ENCODE peak calls at places on chromosomes 16 and 17, in five cellular contexts. One of them, this sample, is unnamed.

GRCh38 chr16:53821487-53821886 is 117.5 kb downstream of the FTO start:
- DNase-seq in GM13977: no peak
- DNase-seq in osteocyte: no peak
- DNase-seq in GM10248: no peak
- DNase-seq in stomach: no peak
- DNase-seq in this sample: no peak

GRCh38 chr16:49350265-49351103 is 23.1 kb upstream of the C16orf78 start:
- DNase-seq in stomach: peak; percentile 65
- DNase-seq in GM10248: peak; percentile 80
- DNase-seq in GM13977: peak; percentile 77
- DNase-seq in osteocyte: no peak
- DNase-seq in this sample: peak; percentile 22

GRCh38 chr16:84048871-84049270 is 6.3 kb upstream of the SLC38A8 start:
- DNase-seq in osteocyte: no peak
- DNase-seq in GM13977: no peak
- DNase-seq in GM10248: no peak
- DNase-seq in stomach: no peak
- DNase-seq in this sample: no peak

GRCh38 chr17:80202197-80202596 is 17.9 kb downstream of the SGSH start:
- DNase-seq in GM10248: no peak
- DNase-seq in GM13977: no peak
- DNase-seq in stomach: no peak
- DNase-seq in osteocyte: no peak
- DNase-seq in this sample: no peak

GRCh38 chr16:10765772-10766171 is 22.1 kb downstream of the NUBP1 start:
- DNase-seq in GM13977: peak; percentile 64
- DNase-seq in stomach: no peak
- DNase-seq in GM10248: peak; percentile 58
- DNase-seq in osteocyte: no peak
- DNase-seq in this sample: peak; percentile 57

GRCh38 chr16:68397710-68398171 is 50.6 kb downstream of the SMPD3 start:
- DNase-seq in GM13977: no peak
- DNase-seq in GM10248: no peak
- DNase-seq in osteocyte: no peak
- DNase-seq in stomach: no peak
- DNase-seq in this sample: no peak

GRCh38 chr17:78366109-78366848 is 6.4 kb upstream of the SOCS3 start:
- DNase-seq in GM10248: peak; percentile 51
- DNase-seq in GM13977: no peak
- DNase-seq in stomach: no peak
- DNase-seq in osteocyte: peak; percentile 94
- DNase-seq in this sample: no peak

GRCh38 chr17:77320046-77320445 is 179.3 kb downstream of the SEC14L1 start:
- DNase-seq in osteocyte: no peak
- DNase-seq in GM13977: no peak
- DNase-seq in stomach: no peak
- DNase-seq in GM10248: no peak
- DNase-seq in this sample: no peak

GRCh38 chr17:38743556-38744171 is 4.5 kb downstream of the PCGF2 start:
- DNase-seq in stomach: no peak
- DNase-seq in GM10248: no peak
- DNase-seq in GM13977: peak; percentile 15
- DNase-seq in osteocyte: no peak
- DNase-seq in this sample: no peak

GRCh38 chr17:75155191-75155601 is 884 bp upstream of the JPT1 start:
- DNase-seq in stomach: no peak
- DNase-seq in GM13977: no peak
- DNase-seq in GM10248: no peak
- DNase-seq in osteocyte: no peak
- DNase-seq in this sample: no peak

GRCh38 chr17:77735341-77736206 is 222.9 kb upstream of the TNRC6C start:
- DNase-seq in GM13977: no peak
- DNase-seq in GM10248: no peak
- DNase-seq in osteocyte: no peak
- DNase-seq in stomach: peak; percentile 40
- DNase-seq in this sample: no peak

GRCh38 chr17:29210879-29211278 is 30.7 kb upstream of the MYO18A start:
- DNase-seq in GM13977: no peak
- DNase-seq in osteocyte: no peak
- DNase-seq in stomach: no peak
- DNase-seq in GM10248: no peak
- DNase-seq in this sample: no peak

GRCh38 chr17:80599546-80600305 is 55.1 kb downstream of the RPTOR start:
- DNase-seq in stomach: no peak
- DNase-seq in osteocyte: no peak
- DNase-seq in GM13977: no peak
- DNase-seq in GM10248: no peak
- DNase-seq in this sample: no peak

GRCh38 chr16:51577621-51578303 is 426.7 kb upstream of the SALL1 start:
- DNase-seq in GM13977: no peak
- DNase-seq in osteocyte: no peak
- DNase-seq in stomach: no peak
- DNase-seq in GM10248: no peak
- DNase-seq in this sample: no peak

GRCh38 chr17:57338257-57338919 is 82.1 kb downstream of the MSI2 start:
- DNase-seq in osteocyte: no peak
- DNase-seq in GM10248: peak; percentile 73
- DNase-seq in GM13977: peak; percentile 68
- DNase-seq in stomach: no peak
- DNase-seq in this sample: peak; percentile 28

GRCh38 chr17:70091681-70092080 is 16.7 kb downstream of the KCNJ16 start:
- DNase-seq in GM13977: no peak
- DNase-seq in GM10248: no peak
- DNase-seq in osteocyte: no peak
- DNase-seq in stomach: no peak
- DNase-seq in this sample: no peak

GRCh38 chr17:356671-357434 is 4.2 kb upstream of the RPH3AL start:
- DNase-seq in GM13977: no peak
- DNase-seq in osteocyte: no peak
- DNase-seq in stomach: no peak
- DNase-seq in GM10248: no peak
- DNase-seq in this sample: no peak

GRCh38 chr17:80191192-80191591 is 21.4 kb downstream of the CARD14 start:
- DNase-seq in GM10248: no peak
- DNase-seq in stomach: no peak
- DNase-seq in GM13977: no peak
- DNase-seq in osteocyte: no peak
- DNase-seq in this sample: no peak

GRCh38 chr16:82055728-82056549 is 20.9 kb downstream of the HSD17B2 start:
- DNase-seq in osteocyte: no peak
- DNase-seq in stomach: no peak
- DNase-seq in GM10248: no peak
- DNase-seq in GM13977: no peak
- DNase-seq in this sample: no peak

GRCh38 chr17:30796016-30796415 is 28.5 kb downstream of the CRLF3 start:
- DNase-seq in GM13977: peak; percentile 35
- DNase-seq in osteocyte: no peak
- DNase-seq in stomach: no peak
- DNase-seq in GM10248: peak; percentile 28
- DNase-seq in this sample: no peak

GRCh38 chr17:79754359-79754758 is 23.6 kb upstream of the CBX2 start:
- DNase-seq in GM10248: no peak
- DNase-seq in stomach: no peak
- DNase-seq in GM13977: no peak
- DNase-seq in osteocyte: no peak
- DNase-seq in this sample: no peak

GRCh38 chr17:66002063-66002585 is 189.8 kb downstream of the CEP112 start:
- DNase-seq in GM10248: no peak
- DNase-seq in osteocyte: no peak
- DNase-seq in GM13977: no peak
- DNase-seq in stomach: no peak
- DNase-seq in this sample: no peak

GRCh38 chr16:15752717-15753488 is 102.9 kb downstream of the NDE1 start:
- DNase-seq in GM13977: no peak
- DNase-seq in GM10248: no peak
- DNase-seq in osteocyte: no peak
- DNase-seq in stomach: no peak
- DNase-seq in this sample: no peak

GRCh38 chr16:89670496-89671431 is 13.1 kb downstream of the SPATA33 start:
- DNase-seq in GM13977: no peak
- DNase-seq in GM10248: no peak
- DNase-seq in osteocyte: no peak
- DNase-seq in stomach: no peak
- DNase-seq in this sample: no peak
- TF ChIP-seq CTCF in GM13977: no peak
- TF ChIP-seq CTCF in GM10248: no peak
- TF ChIP-seq CTCF in osteocyte: no peak
- TF ChIP-seq CTCF in stomach: no peak
- TF ChIP-seq CTCF in this sample: no peak

GRCh38 chr17:40445769-40446468 is 2.7 kb downstream of the IGFBP4 start:
- DNase-seq in GM10248: no peak
- DNase-seq in osteocyte: no peak
- DNase-seq in stomach: no peak
- DNase-seq in GM13977: no peak
- DNase-seq in this sample: no peak

GRCh38 chr17:40440166-40440565 is 3.1 kb upstream of the IGFBP4 start:
- DNase-seq in GM10248: no peak
- DNase-seq in GM13977: no peak
- DNase-seq in stomach: no peak
- DNase-seq in osteocyte: no peak
- DNase-seq in this sample: no peak

GRCh38 chr17:40442392-40443195 is 656 bp upstream of the IGFBP4 start:
- DNase-seq in stomach: no peak
- DNase-seq in GM13977: no peak
- DNase-seq in GM10248: no peak
- DNase-seq in osteocyte: no peak
- DNase-seq in this sample: no peak

GRCh38 chr17:40443988-40444899 is 994 bp downstream of the IGFBP4 start:
- DNase-seq in GM13977: no peak
- DNase-seq in osteocyte: no peak
- DNase-seq in GM10248: no peak
- DNase-seq in stomach: no peak
- DNase-seq in this sample: no peak

GRCh38 chr17:40443196-40443987 is at the start of gene IGFBP4:
- DNase-seq in GM13977: peak; percentile 86
- DNase-seq in GM10248: peak; percentile 81
- DNase-seq in osteocyte: peak; percentile 94
- DNase-seq in stomach: peak; percentile 77
- DNase-seq in this sample: peak; percentile 72
- TF ChIP-seq CTCF in GM13977: peak; percentile 79
- TF ChIP-seq CTCF in GM10248: peak; percentile 82
- TF ChIP-seq CTCF in osteocyte: peak; percentile 38
- TF ChIP-seq CTCF in stomach: no peak
- TF ChIP-seq CTCF in this sample: no peak

DNA sequence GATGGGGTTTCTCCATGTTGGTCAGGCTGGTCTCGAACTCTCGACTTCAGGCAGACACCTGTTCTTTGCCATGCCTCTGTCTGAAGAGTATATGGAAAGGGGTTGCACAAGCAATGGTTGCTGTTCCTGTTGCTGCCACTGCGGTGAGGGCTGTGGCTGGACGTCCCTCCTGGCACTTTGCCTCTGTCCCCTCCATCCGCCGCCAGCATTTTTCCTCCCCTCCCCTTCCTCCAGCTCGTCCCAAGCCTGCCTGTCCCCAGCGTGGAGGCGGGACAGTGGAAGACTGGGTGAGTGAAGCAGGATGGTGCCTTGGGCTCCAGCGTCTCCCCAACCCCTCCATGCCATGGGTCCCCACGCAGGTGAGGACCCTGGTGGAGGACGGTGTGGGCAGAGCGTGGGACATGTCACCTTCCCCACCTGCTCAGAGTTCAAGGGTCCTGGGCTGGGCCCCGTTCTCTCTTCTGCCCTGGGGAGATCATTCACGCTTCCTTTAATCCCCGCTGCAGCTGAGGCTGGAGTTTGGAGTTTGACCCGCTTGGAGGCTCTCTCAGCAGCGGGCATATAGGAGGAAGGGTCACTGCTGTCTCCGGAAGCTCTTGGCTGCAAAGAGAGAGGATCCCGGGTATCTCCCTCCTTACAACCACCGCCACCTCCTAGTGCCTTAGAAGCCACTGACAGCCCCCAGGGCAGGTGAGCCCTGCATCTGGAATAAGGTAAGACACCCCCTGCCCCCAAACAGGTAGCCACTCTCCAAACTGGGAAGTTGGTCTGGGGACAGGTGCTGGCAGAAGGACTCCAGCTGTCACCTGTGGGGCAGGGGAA is at the start of gene SLC5A11:
- DNase-seq in GM13977: no peak
- DNase-seq in GM10248: no peak
- DNase-seq in osteocyte: no peak
- DNase-seq in stomach: no peak
- DNase-seq in this sample: no peak
- TF ChIP-seq CTCF in GM13977: no peak
- TF ChIP-seq CTCF in GM10248: no peak
- TF ChIP-seq CTCF in osteocyte: no peak
- TF ChIP-seq CTCF in stomach: no peak
- TF ChIP-seq CTCF in this sample: no peak

GRCh38 chr17:8060274-8060673 is 21.4 kb downstream of the ALOX15B start:
- DNase-seq in stomach: peak; percentile 64
- DNase-seq in GM13977: peak; percentile 81
- DNase-seq in osteocyte: no peak
- DNase-seq in GM10248: peak; percentile 68
- DNase-seq in this sample: no peak
- TF ChIP-seq CTCF in stomach: peak; percentile 70
- TF ChIP-seq CTCF in GM13977: peak; percentile 60
- TF ChIP-seq CTCF in osteocyte: peak; percentile 79
- TF ChIP-seq CTCF in GM10248: peak; percentile 69
- TF ChIP-seq CTCF in this sample: peak; percentile 25

GRCh38 chr17:68352041-68352440 is 60.7 kb downstream of the ARSG start:
- DNase-seq in GM10248: no peak
- DNase-seq in osteocyte: no peak
- DNase-seq in stomach: no peak
- DNase-seq in GM13977: no peak
- DNase-seq in this sample: no peak
- TF ChIP-seq CTCF in GM10248: no peak
- TF ChIP-seq CTCF in osteocyte: no peak
- TF ChIP-seq CTCF in stomach: no peak
- TF ChIP-seq CTCF in GM13977: no peak
- TF ChIP-seq CTCF in this sample: no peak

DNA sequence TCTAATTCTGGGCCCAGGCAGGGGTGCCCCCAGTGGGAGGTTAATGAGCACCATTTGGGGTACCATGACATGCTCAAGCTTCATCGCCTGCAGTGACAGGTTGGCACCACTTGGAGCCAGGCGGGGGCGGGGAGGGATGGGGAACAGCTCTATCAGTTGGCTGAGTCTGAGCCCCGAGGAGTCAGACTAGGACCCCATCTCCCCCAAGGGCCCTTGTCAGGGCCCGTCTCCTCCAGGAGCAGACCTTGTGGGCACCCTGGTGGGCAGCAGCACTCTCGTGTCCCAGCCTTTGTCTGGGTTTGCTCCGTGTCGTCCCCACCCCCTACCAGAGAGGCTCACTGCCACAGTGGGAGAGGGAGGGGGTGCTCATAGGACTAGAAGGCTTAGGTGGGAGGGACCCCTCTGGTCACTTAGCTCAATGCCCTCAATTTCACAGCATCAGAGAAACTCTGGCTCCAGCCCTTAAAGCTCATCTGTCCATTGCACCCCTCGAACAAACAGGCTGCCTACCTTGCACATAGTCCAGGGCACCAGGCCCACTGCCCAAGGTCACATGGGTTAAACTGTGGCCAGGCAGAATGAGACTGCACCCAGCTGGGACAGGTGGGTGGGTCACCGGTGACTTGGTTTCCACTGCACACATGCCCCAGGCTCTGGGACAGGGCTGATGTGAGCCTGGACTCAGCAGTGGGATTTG is 4.1 kb downstream of the PPP1R9B start:
- DNase-seq in GM13977: no peak
- DNase-seq in stomach: no peak
- DNase-seq in GM10248: no peak
- DNase-seq in osteocyte: no peak
- DNase-seq in this sample: no peak
- TF ChIP-seq CTCF in GM13977: no peak
- TF ChIP-seq CTCF in stomach: no peak
- TF ChIP-seq CTCF in GM10248: no peak
- TF ChIP-seq CTCF in osteocyte: no peak
- TF ChIP-seq CTCF in this sample: no peak

GRCh38 chr16:28974007-28974436 is 556 bp upstream of the SPNS1 start:
- DNase-seq in GM10248: no peak
- DNase-seq in osteocyte: no peak
- DNase-seq in GM13977: no peak
- DNase-seq in stomach: peak; percentile 44
- DNase-seq in this sample: no peak
- TF ChIP-seq CTCF in GM10248: peak; percentile 54
- TF ChIP-seq CTCF in osteocyte: peak; percentile 77
- TF ChIP-seq CTCF in GM13977: peak; percentile 56
- TF ChIP-seq CTCF in stomach: peak; percentile 44
- TF ChIP-seq CTCF in this sample: no peak

This sample was measured in activated B cell treated with CpG ODN at 0.5 μM for 24 hours.